ENCODE peak calls at places on chromosomes 7 and 10, in six cellular contexts. One of them, this sample, is unnamed.

GRCh38 chr10:64277536-64277935 is 756.3 kb downstream of the REEP3 start:
- DNase-seq in PC-3: no peak
- DNase-seq in neural crest cell: no peak
- DNase-seq in NCI-H1417: no peak
- DNase-seq in naive B cell: no peak
- DNase-seq in activated T-cell treated with anti-CD3 and anti-CD28 coated beads, Interleukin-2, amount 50 U/mL, for 72 hours: no peak
- DNase-seq in this sample: no peak

GRCh38 chr7:149456770-149457421 is 4.0 kb downstream of the ZNF777 start:
- DNase-seq in PC-3: peak
- DNase-seq in neural crest cell: no peak
- DNase-seq in NCI-H1417: no peak
- DNase-seq in naive B cell: no peak
- DNase-seq in activated T-cell treated with anti-CD3 and anti-CD28 coated beads, Interleukin-2, amount 50 U/mL, for 72 hours: no peak
- DNase-seq in this sample: peak

GRCh38 chr7:7862393-7862792 is 106.2 kb upstream of the GLCCI1 start:
- DNase-seq in PC-3: peak
- DNase-seq in neural crest cell: no peak
- DNase-seq in NCI-H1417: no peak
- DNase-seq in naive B cell: no peak
- DNase-seq in activated T-cell treated with anti-CD3 and anti-CD28 coated beads, Interleukin-2, amount 50 U/mL, for 72 hours: no peak
- DNase-seq in this sample: no peak

GRCh38 chr10:3435671-3436070 is 263.1 kb upstream of the PITRM1 start:
- DNase-seq in PC-3: peak
- DNase-seq in neural crest cell: no peak
- DNase-seq in NCI-H1417: no peak
- DNase-seq in naive B cell: no peak
- DNase-seq in activated T-cell treated with anti-CD3 and anti-CD28 coated beads, Interleukin-2, amount 50 U/mL, for 72 hours: no peak
- DNase-seq in this sample: no peak

GRCh38 chr10:87706731-87707130 is 47.1 kb downstream of the PAPSS2 start:
- DNase-seq in PC-3: peak
- DNase-seq in neural crest cell: no peak
- DNase-seq in NCI-H1417: no peak
- DNase-seq in naive B cell: no peak
- DNase-seq in activated T-cell treated with anti-CD3 and anti-CD28 coated beads, Interleukin-2, amount 50 U/mL, for 72 hours: no peak
- DNase-seq in this sample: no peak

GRCh38 chr10:127278001-127278400 is 81.6 kb upstream of the INSYN2A start:
- DNase-seq in PC-3: peak
- DNase-seq in neural crest cell: no peak
- DNase-seq in NCI-H1417: no peak
- DNase-seq in naive B cell: no peak
- DNase-seq in activated T-cell treated with anti-CD3 and anti-CD28 coated beads, Interleukin-2, amount 50 U/mL, for 72 hours: no peak
- DNase-seq in this sample: no peak

GRCh38 chr7:137890449-137890916 is 43.7 kb upstream of the DGKI start:
- DNase-seq in PC-3: no peak
- DNase-seq in neural crest cell: no peak
- DNase-seq in NCI-H1417: peak
- DNase-seq in naive B cell: no peak
- DNase-seq in activated T-cell treated with anti-CD3 and anti-CD28 coated beads, Interleukin-2, amount 50 U/mL, for 72 hours: peak
- DNase-seq in this sample: no peak

GRCh38 chr7:67484244-67484751 is 487.7 kb downstream of the TYW1 start:
- DNase-seq in PC-3: peak
- DNase-seq in neural crest cell: peak
- DNase-seq in NCI-H1417: peak
- DNase-seq in naive B cell: peak
- DNase-seq in activated T-cell treated with anti-CD3 and anti-CD28 coated beads, Interleukin-2, amount 50 U/mL, for 72 hours: peak
- DNase-seq in this sample: peak

GRCh38 chr10:23120001-23120934 is 24.9 kb downstream of the MSRB2 start:
- DNase-seq in PC-3: no peak
- DNase-seq in neural crest cell: no peak
- DNase-seq in NCI-H1417: no peak
- DNase-seq in naive B cell: no peak
- DNase-seq in activated T-cell treated with anti-CD3 and anti-CD28 coated beads, Interleukin-2, amount 50 U/mL, for 72 hours: no peak
- DNase-seq in this sample: no peak

GRCh38 chr10:131221632-131222277 is 89.8 kb downstream of the TCERG1L start:
- DNase-seq in PC-3: no peak
- DNase-seq in neural crest cell: no peak
- DNase-seq in NCI-H1417: no peak
- DNase-seq in naive B cell: no peak
- DNase-seq in activated T-cell treated with anti-CD3 and anti-CD28 coated beads, Interleukin-2, amount 50 U/mL, for 72 hours: no peak
- DNase-seq in this sample: no peak

GRCh38 chr7:73560035-73560835 is 2.7 kb upstream of the BCL7B start:
- DNase-seq in PC-3: peak
- DNase-seq in neural crest cell: no peak
- DNase-seq in NCI-H1417: no peak
- DNase-seq in naive B cell: no peak
- DNase-seq in activated T-cell treated with anti-CD3 and anti-CD28 coated beads, Interleukin-2, amount 50 U/mL, for 72 hours: peak
- DNase-seq in this sample: peak

GRCh38 chr10:29120216-29120615 is 168.7 kb upstream of the LYZL1 start:
- DNase-seq in PC-3: peak
- DNase-seq in neural crest cell: no peak
- DNase-seq in NCI-H1417: no peak
- DNase-seq in naive B cell: no peak
- DNase-seq in activated T-cell treated with anti-CD3 and anti-CD28 coated beads, Interleukin-2, amount 50 U/mL, for 72 hours: no peak
- DNase-seq in this sample: peak

GRCh38 chr7:64610997-64611396 is 48.1 kb upstream of the ZNF680 start:
- DNase-seq in PC-3: no peak
- DNase-seq in neural crest cell: no peak
- DNase-seq in NCI-H1417: no peak
- DNase-seq in naive B cell: no peak
- DNase-seq in activated T-cell treated with anti-CD3 and anti-CD28 coated beads, Interleukin-2, amount 50 U/mL, for 72 hours: no peak
- DNase-seq in this sample: no peak

GRCh38 chr7:142885311-142886230 is at the start of gene TRPV6:
- DNase-seq in PC-3: peak
- DNase-seq in neural crest cell: no peak
- DNase-seq in NCI-H1417: peak
- DNase-seq in naive B cell: no peak
- DNase-seq in activated T-cell treated with anti-CD3 and anti-CD28 coated beads, Interleukin-2, amount 50 U/mL, for 72 hours: no peak
- DNase-seq in this sample: peak

GRCh38 chr10:71216751-71217265 is 4.4 kb downstream of the UNC5B start:
- DNase-seq in PC-3: no peak
- DNase-seq in neural crest cell: no peak
- DNase-seq in NCI-H1417: no peak
- DNase-seq in naive B cell: no peak
- DNase-seq in activated T-cell treated with anti-CD3 and anti-CD28 coated beads, Interleukin-2, amount 50 U/mL, for 72 hours: no peak
- DNase-seq in this sample: no peak

GRCh38 chr10:62373995-62374861 is at the start of gene ZNF365:
- DNase-seq in PC-3: peak
- DNase-seq in neural crest cell: peak
- DNase-seq in NCI-H1417: no peak
- DNase-seq in naive B cell: peak
- DNase-seq in activated T-cell treated with anti-CD3 and anti-CD28 coated beads, Interleukin-2, amount 50 U/mL, for 72 hours: peak
- DNase-seq in this sample: peak

GRCh38 chr7:105621617-105622016 is 40.3 kb upstream of the EFCAB10 start:
- DNase-seq in PC-3: no peak
- DNase-seq in neural crest cell: no peak
- DNase-seq in NCI-H1417: no peak
- DNase-seq in naive B cell: no peak
- DNase-seq in activated T-cell treated with anti-CD3 and anti-CD28 coated beads, Interleukin-2, amount 50 U/mL, for 72 hours: no peak
- DNase-seq in this sample: no peak

GRCh38 chr7:4006687-4007086 is 675.4 kb upstream of the FOXK1 start:
- DNase-seq in PC-3: no peak
- DNase-seq in neural crest cell: no peak
- DNase-seq in NCI-H1417: peak
- DNase-seq in naive B cell: no peak
- DNase-seq in activated T-cell treated with anti-CD3 and anti-CD28 coated beads, Interleukin-2, amount 50 U/mL, for 72 hours: no peak
- DNase-seq in this sample: peak

GRCh38 chr7:28260969-28261368 is 80.4 kb upstream of the JAZF1 start:
- DNase-seq in PC-3: no peak
- DNase-seq in neural crest cell: no peak
- DNase-seq in NCI-H1417: no peak
- DNase-seq in naive B cell: no peak
- DNase-seq in activated T-cell treated with anti-CD3 and anti-CD28 coated beads, Interleukin-2, amount 50 U/mL, for 72 hours: no peak
- DNase-seq in this sample: peak